ENCODE peak calls at places on chromosomes 6 and 20, in eight cellular contexts. A is small intestine, Y is lower lobe of right lung, J is H1, Z is WERI-Rb-1, Q is cardiac muscle cell, I is upper lobe of right lung, X is ovary. D is an unnamed sample.

GRCh38 chr6:72271531-72271930 is 350.3 kb upstream of the KCNQ5 start:
- DNase-seq in A (no peak), Y (no peak), J (no peak), Z (no peak), Q (no peak), I (no peak), X (no peak), D (no peak)

GRCh38 chr20:4656491-4656890 is 65.2 kb upstream of the PRND start:
- DNase-seq in A (no peak), Y (no peak), J (no peak), Z (no peak), Q (peak; percentile 34), I (no peak), X (no peak), D (no peak)

GRCh38 chr20:15937179-15937578 is 636.1 kb downstream of the KIF16B start:
- DNase-seq in A (no peak), Y (no peak), J (no peak), Z (no peak), Q (no peak), I (no peak), X (no peak), D (no peak)

GRCh38 chr6:101509556-101509955 is 116.0 kb downstream of the GRIK2 start:
- DNase-seq in A (no peak), Y (no peak), J (no peak), Z (no peak), Q (no peak), I (no peak), X (no peak), D (no peak)

GRCh38 chr6:147958683-147959082 is 384.0 kb upstream of the SASH1 start:
- DNase-seq in A (no peak), Y (peak; percentile 77), J (no peak), Z (no peak), Q (no peak), I (peak; percentile 80), X (no peak), D (no peak)

GRCh38 chr6:98116513-98116912 is 717.9 kb upstream of the POU3F2 start:
- DNase-seq in A (no peak), Y (no peak), J (no peak), Z (no peak), Q (no peak), I (no peak), X (no peak), D (no peak)

GRCh38 chr6:111503660-111504059 is 20.6 kb upstream of the REV3L start:
- DNase-seq in A (no peak), Y (no peak), J (no peak), Z (no peak), Q (peak; percentile 34), I (no peak), X (no peak), D (no peak)

GRCh38 chr6:139550361-139550760 is 175.9 kb upstream of the CITED2 start:
- DNase-seq in A (no peak), Y (no peak), J (no peak), Z (no peak), Q (no peak), I (no peak), X (no peak), D (no peak)

GRCh38 chr20:61263084-61263695 is 11.1 kb downstream of the CDH4 start:
- DNase-seq in A (no peak), Y (no peak), J (no peak), Z (no peak), Q (peak; percentile 22), I (no peak), X (no peak), D (no peak)

GRCh38 chr6:17870302-17871168 is 116.9 kb downstream of the KIF13A start:
- DNase-seq in A (no peak), Y (no peak), J (no peak), Z (no peak), Q (no peak), I (no peak), X (no peak), D (no peak)

GRCh38 chr20:13915244-13915643 is 75.2 kb downstream of the SEL1L2 start:
- DNase-seq in A (no peak), Y (no peak), J (no peak), Z (no peak), Q (no peak), I (no peak), X (no peak), D (no peak)

GRCh38 chr6:6811151-6812002 is 222.9 kb downstream of the LY86 start:
- DNase-seq in A (peak; percentile 99), Y (no peak), J (peak; percentile 50), Z (no peak), Q (peak; percentile 80), I (no peak), X (peak; percentile 40), D (no peak)

GRCh38 chr6:42007753-42008528 is 42.4 kb upstream of the TAF8 start:
- DNase-seq in A (no peak), Y (no peak), J (no peak), Z (no peak), Q (no peak), I (no peak), X (no peak), D (no peak)

GRCh38 chr20:924639-925038 is 8.5 kb upstream of the ANGPT4 start:
- DNase-seq in A (peak; percentile 84), Y (no peak), J (no peak), Z (no peak), Q (no peak), I (no peak), X (no peak), D (no peak)

GRCh38 chr20:25204550-25205276 is 9.2 kb downstream of the ENTPD6 start:
- DNase-seq in A (no peak), Y (no peak), J (no peak), Z (no peak), Q (no peak), I (no peak), X (no peak), D (no peak)

GRCh38 chr20:54172856-54173652 is 732 bp downstream of the CYP24A1 start:
- DNase-seq in A (no peak), Y (no peak), J (no peak), Z (no peak), Q (peak; percentile 41), I (no peak), X (no peak), D (no peak)

GRCh38 chr20:33450867-33451266 is 7.3 kb upstream of the SNTA1 start:
- DNase-seq in A (no peak), Y (no peak), J (no peak), Z (no peak), Q (peak; percentile 37), I (no peak), X (no peak), D (no peak)

GRCh38 chr6:147699637-147700036 is 191.1 kb downstream of the SAMD5 start:
- DNase-seq in A (peak; percentile 58), Y (no peak), J (no peak), Z (no peak), Q (peak; percentile 20), I (no peak), X (no peak), D (no peak)

GRCh38 chr6:167559675-167560479 is 235.0 kb downstream of the TTLL2 start:
- DNase-seq in A (peak; percentile 89), Y (no peak), J (no peak), Z (no peak), Q (no peak), I (no peak), X (no peak), D (no peak)

GRCh38 chr20:49230575-49231211 is 11.5 kb downstream of the DDX27 start:
- DNase-seq in A (peak; percentile 80), Y (peak; percentile 66), J (no peak), Z (peak; percentile 93), Q (peak; percentile 48), I (peak; percentile 70), X (no peak), D (no peak)

GRCh38 chr6:157982580-157983438 is 1.1 kb downstream of the SYNJ2 start:
- DNase-seq in A (peak; percentile 49), Y (no peak), J (no peak), Z (no peak), Q (peak; percentile 61), I (peak; percentile 22), X (no peak), D (peak; percentile 36)

GRCh38 chr6:121998631-121999030 is 400.8 kb upstream of the HSF2 start:
- DNase-seq in A (no peak), Y (no peak), J (no peak), Z (no peak), Q (no peak), I (no peak), X (no peak), D (no peak)
- H3K36me3 ChIP-seq in A (no peaks in the 10 kb centered on the region), Y (no peaks in the 10 kb centered on the region), J (no peaks in the 10 kb centered on the region), Z (no peaks in the 10 kb centered on the region), Q (no peaks in the 10 kb centered on the region), I (no peaks in the 10 kb centered on the region), X (no peaks in the 10 kb centered on the region), D (no peaks in the 10 kb centered on the region)

GRCh38 chr20:44208165-44208564 is 2.4 kb downstream of the OSER1 start:
- DNase-seq in A (peak; percentile 59), Y (no peak), J (no peak), Z (no peak), Q (no peak), I (no peak), X (no peak), D (no peak)
- H3K4me3 ChIP-seq in A (peak overlapping the region; percentile 72), Y (peak overlapping the region; percentile 89), J (no peak overlapping the region), Z (no peak overlapping the region), Q (no peak overlapping the region), I (peak overlapping the region; percentile 77), X (no peak overlapping the region), D (no peak overlapping the region)

GRCh38 chr20:8757146-8757545 is 311.7 kb upstream of the PLCB4 start:
- DNase-seq in A (no peak), Y (no peak), J (no peak), Z (no peak), Q (peak; percentile 71), I (no peak), X (no peak), D (no peak)

GRCh38 chr20:8755340-8756118 is 313.4 kb upstream of the PLCB4 start:
- DNase-seq in A (no peak), Y (no peak), J (no peak), Z (no peak), Q (no peak), I (no peak), X (no peak), D (no peak)

GRCh38 chr20:8756410-8756809 is 312.5 kb upstream of the PLCB4 start:
- DNase-seq in A (no peak), Y (no peak), J (no peak), Z (no peak), Q (peak; percentile 69), I (no peak), X (no peak), D (no peak)
- H3K36me3 ChIP-seq in A (no peaks in the 10 kb centered on the region), Y (no peaks in the 10 kb centered on the region), J (no peaks in the 10 kb centered on the region), Z (no peaks in the 10 kb centered on the region), Q (no peaks in the 10 kb centered on the region), I (no peaks in the 10 kb centered on the region), X (no peaks in the 10 kb centered on the region), D (no peaks in the 10 kb centered on the region)

DNA sequence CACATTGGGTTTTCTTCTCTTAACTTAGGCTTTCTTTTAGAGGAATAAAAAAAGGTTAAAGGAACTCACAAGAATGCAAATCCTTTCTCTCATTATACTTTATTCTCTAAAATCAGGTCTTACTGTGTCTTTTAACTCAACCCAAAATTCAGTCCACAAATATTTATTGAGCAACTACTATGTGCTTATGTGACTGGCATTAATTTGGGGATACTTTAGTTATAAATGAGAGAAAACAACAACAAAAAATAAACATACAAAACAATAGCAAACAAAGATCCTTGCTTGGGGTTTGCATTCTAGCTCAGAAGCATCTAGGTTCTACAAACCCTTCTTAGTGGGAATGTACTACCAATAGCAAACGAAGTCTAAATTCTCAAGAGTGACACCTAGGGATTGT is 266.2 kb downstream of the UTRN start:
- DNase-seq in A (no peak), Y (no peak), J (no peak), Z (no peak), Q (no peak), I (no peak), X (no peak), D (no peak)
- H3K4me3 ChIP-seq in A (no peak overlapping the region), Y (no peak overlapping the region), J (no peak overlapping the region), Z (no peak overlapping the region), Q (no peak overlapping the region), I (no peak overlapping the region), X (no peak overlapping the region), D (no peak overlapping the region)

GRCh38 chr20:36817496-36817895 is 43.9 kb upstream of the DSN1 start:
- DNase-seq in A (no peak), Y (no peak), J (no peak), Z (no peak), Q (no peak), I (no peak), X (no peak), D (no peak)
- H3K36me3 ChIP-seq in A (no peaks in the 10 kb centered on the region), Y (peaks cover 38% of the 10 kb centered on the region), J (peaks cover 18% of the 10 kb centered on the region), Z (peaks cover 53% of the 10 kb centered on the region), Q (peaks cover 17% of the 10 kb centered on the region), I (peaks cover 56% of the 10 kb centered on the region), X (no peaks in the 10 kb centered on the region), D (no peaks in the 10 kb centered on the region)